ENCODE peak calls at places on chromosomes 5 and 9, in four cellular contexts. One of them, this sample, is unnamed.
A peak's percentile ranks its signal among the peaks of the same experiment; 100 is the strongest.

GRCh38 chr5:126124706-126125345 is 298.4 kb upstream of the GRAMD2B start:
- DNase-seq in AG10803: peak; percentile 23
- DNase-seq in brain microvascular endothelial cell: peak; percentile 42
- DNase-seq in BE2C: no peak
- DNase-seq in this sample: no peak

GRCh38 chr5:159555084-159555483 is 224.8 kb upstream of the IL12B start:
- DNase-seq in AG10803: no peak
- DNase-seq in brain microvascular endothelial cell: no peak
- DNase-seq in BE2C: no peak
- DNase-seq in this sample: no peak

GRCh38 chr5:81164936-81165335 is 68.2 kb upstream of the CKMT2 start:
- DNase-seq in AG10803: peak; percentile 15
- DNase-seq in brain microvascular endothelial cell: peak; percentile 11
- DNase-seq in BE2C: no peak
- DNase-seq in this sample: no peak

GRCh38 chr5:56305001-56305400 is 71.9 kb upstream of the ANKRD55 start:
- DNase-seq in AG10803: peak; percentile 36
- DNase-seq in brain microvascular endothelial cell: no peak
- DNase-seq in BE2C: peak; percentile 76
- DNase-seq in this sample: no peak

GRCh38 chr9:77516781-77517180 is 131.3 kb downstream of the GNA14 start:
- DNase-seq in AG10803: no peak
- DNase-seq in brain microvascular endothelial cell: no peak
- DNase-seq in BE2C: no peak
- DNase-seq in this sample: no peak

GRCh38 chr5:161261693-161262323 is 284.7 kb downstream of the GABRB2 start:
- DNase-seq in AG10803: no peak
- DNase-seq in brain microvascular endothelial cell: no peak
- DNase-seq in BE2C: no peak
- DNase-seq in this sample: no peak

GRCh38 chr5:132756542-132756941 is 9.3 kb downstream of the CCNI2 start:
- DNase-seq in AG10803: no peak
- DNase-seq in brain microvascular endothelial cell: no peak
- DNase-seq in BE2C: no peak
- DNase-seq in this sample: no peak

GRCh38 chr5:174082286-174082685 is 36.8 kb downstream of the NSG2 start:
- DNase-seq in AG10803: no peak
- DNase-seq in brain microvascular endothelial cell: no peak
- DNase-seq in BE2C: peak; percentile 75
- DNase-seq in this sample: no peak

GRCh38 chr5:96626956-96627355 is 35.2 kb upstream of the CAST start:
- DNase-seq in AG10803: peak; percentile 98
- DNase-seq in brain microvascular endothelial cell: peak; percentile 88
- DNase-seq in BE2C: no peak
- DNase-seq in this sample: peak; percentile 95

GRCh38 chr5:111914957-111915356 is 158.0 kb upstream of the NREP start:
- DNase-seq in AG10803: no peak
- DNase-seq in brain microvascular endothelial cell: no peak
- DNase-seq in BE2C: no peak
- DNase-seq in this sample: no peak

GRCh38 chr5:112795342-112795741 is 57.7 kb downstream of the APC start:
- DNase-seq in AG10803: no peak
- DNase-seq in brain microvascular endothelial cell: no peak
- DNase-seq in BE2C: no peak
- DNase-seq in this sample: no peak

GRCh38 chr9:135348076-135348787 is 131.3 kb upstream of the PPP1R26 start:
- DNase-seq in AG10803: no peak
- DNase-seq in brain microvascular endothelial cell: no peak
- DNase-seq in BE2C: no peak
- DNase-seq in this sample: no peak

GRCh38 chr9:96500696-96501660 is 51.0 kb downstream of the HABP4 start:
- DNase-seq in AG10803: peak; percentile 66
- DNase-seq in brain microvascular endothelial cell: peak; percentile 27
- DNase-seq in BE2C: no peak
- DNase-seq in this sample: no peak

GRCh38 chr9:18238752-18239151 is 235.2 kb upstream of the ADAMTSL1 start:
- DNase-seq in AG10803: peak; percentile 62
- DNase-seq in brain microvascular endothelial cell: peak; percentile 15
- DNase-seq in BE2C: no peak
- DNase-seq in this sample: peak; percentile 53

GRCh38 chr5:180639743-180640300 is 9.6 kb downstream of the FLT4 start:
- DNase-seq in AG10803: no peak
- DNase-seq in brain microvascular endothelial cell: no peak
- DNase-seq in BE2C: peak; percentile 7
- DNase-seq in this sample: no peak

GRCh38 chr5:80762573-80762972 is 107.8 kb upstream of the DHFR start:
- DNase-seq in AG10803: no peak
- DNase-seq in brain microvascular endothelial cell: no peak
- DNase-seq in BE2C: no peak
- DNase-seq in this sample: no peak

GRCh38 chr5:57441557-57441956 is 41.1 kb downstream of the ACTBL2 start:
- DNase-seq in AG10803: peak; percentile 99
- DNase-seq in brain microvascular endothelial cell: peak; percentile 99
- DNase-seq in BE2C: peak; percentile 56
- DNase-seq in this sample: peak; percentile 96

GRCh38 chr9:129888085-129888808 is 53.0 kb downstream of the USP20 start:
- DNase-seq in AG10803: no peak
- DNase-seq in brain microvascular endothelial cell: no peak
- DNase-seq in BE2C: no peak
- DNase-seq in this sample: no peak

GRCh38 chr5:149333711-149334443 is 11.4 kb upstream of the GRPEL2 start:
- DNase-seq in AG10803: peak; percentile 35
- DNase-seq in brain microvascular endothelial cell: no peak
- DNase-seq in BE2C: no peak
- DNase-seq in this sample: no peak

GRCh38 chr5:132257131-132258101 is at the start of gene PDLIM4:
- DNase-seq in AG10803: no peak
- DNase-seq in brain microvascular endothelial cell: peak; percentile 17
- DNase-seq in BE2C: peak; percentile 80
- DNase-seq in this sample: no peak

GRCh38 chr9:37027582-37028424 is 6.3 kb downstream of the PAX5 start:
- DNase-seq in AG10803: peak; percentile 60
- DNase-seq in brain microvascular endothelial cell: peak; percentile 88
- DNase-seq in BE2C: peak; percentile 99
- DNase-seq in this sample: peak; percentile 13

GRCh38 chr9:35521708-35522107 is 31.8 kb downstream of the RUSC2 start:
- DNase-seq in AG10803: peak; percentile 85
- DNase-seq in brain microvascular endothelial cell: peak; percentile 54
- DNase-seq in BE2C: no peak
- DNase-seq in this sample: no peak

GRCh38 chr5:154278908-154279307 is 88.4 kb downstream of the GALNT10 start:
- DNase-seq in AG10803: no peak
- DNase-seq in brain microvascular endothelial cell: no peak
- DNase-seq in BE2C: no peak
- DNase-seq in this sample: no peak

GRCh38 chr5:95858023-95858461 is 35.5 kb upstream of the GLRX start:
- DNase-seq in AG10803: peak; percentile 95
- DNase-seq in brain microvascular endothelial cell: peak; percentile 66
- DNase-seq in BE2C: no peak
- DNase-seq in this sample: peak; percentile 78

GRCh38 chr5:141780952-141781730 is 97.1 kb downstream of the PCDH1 start:
- DNase-seq in AG10803: no peak
- DNase-seq in brain microvascular endothelial cell: no peak
- DNase-seq in BE2C: no peak
- DNase-seq in this sample: no peak
- H3K4me3 ChIP-seq in AG10803: no peak overlapping the region
- H3K4me3 ChIP-seq in brain microvascular endothelial cell: no peak overlapping the region
- H3K4me3 ChIP-seq in BE2C: no peak overlapping the region
- H3K4me3 ChIP-seq in this sample: no peak overlapping the region

DNA sequence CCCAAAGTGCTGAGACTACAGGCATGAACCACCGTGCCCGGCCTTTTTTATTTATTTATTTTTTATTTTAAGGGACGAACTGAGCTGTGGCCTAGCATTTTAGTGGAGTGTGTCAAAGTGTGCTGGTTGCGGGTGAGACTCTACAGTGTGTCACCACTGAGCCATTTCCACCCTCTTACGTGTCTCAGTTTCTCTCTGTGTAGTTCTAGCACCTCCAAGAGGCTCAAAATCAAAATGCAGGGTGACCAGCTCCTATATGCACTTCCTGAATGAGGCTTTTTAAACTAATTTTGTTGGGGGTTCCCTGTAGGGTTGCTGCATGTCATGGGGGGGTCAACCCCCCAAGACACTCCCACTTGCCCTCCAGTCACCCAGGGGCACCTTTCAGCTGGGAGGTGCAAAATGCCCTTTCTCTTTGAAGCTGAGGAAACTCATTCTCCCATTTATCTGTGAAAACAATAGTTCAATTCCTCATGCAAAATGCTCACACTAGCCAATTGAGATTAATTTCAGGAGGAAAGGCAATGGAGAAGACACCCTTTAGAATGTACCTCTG is 69.3 kb downstream of the COL15A1 start:
- DNase-seq in AG10803: no peak
- DNase-seq in brain microvascular endothelial cell: no peak
- DNase-seq in BE2C: no peak
- DNase-seq in this sample: no peak
- TF ChIP-seq CTCF in AG10803: no peak
- TF ChIP-seq CTCF in brain microvascular endothelial cell: peak; percentile 11
- TF ChIP-seq CTCF in BE2C: peak; percentile 5
- TF ChIP-seq CTCF in this sample: peak; percentile 10

GRCh38 chr5:129465945-129466344 is 5.8 kb downstream of the ADAMTS19 start:
- DNase-seq in AG10803: no peak
- DNase-seq in brain microvascular endothelial cell: no peak
- DNase-seq in BE2C: no peak
- DNase-seq in this sample: no peak

GRCh38 chr5:129460121-129460950 is at the start of gene ADAMTS19:
- DNase-seq in AG10803: no peak
- DNase-seq in brain microvascular endothelial cell: peak; percentile 40
- DNase-seq in BE2C: peak; percentile 85
- DNase-seq in this sample: no peak

GRCh38 chr5:129459485-129460120 is 495 bp upstream of the ADAMTS19 start:
- DNase-seq in AG10803: peak; percentile 0
- DNase-seq in brain microvascular endothelial cell: peak; percentile 7
- DNase-seq in BE2C: no peak
- DNase-seq in this sample: no peak

GRCh38 chr5:129460951-129461815 is 1.1 kb downstream of the ADAMTS19 start:
- DNase-seq in AG10803: no peak
- DNase-seq in brain microvascular endothelial cell: no peak
- DNase-seq in BE2C: peak; percentile 87
- DNase-seq in this sample: no peak

DNA sequence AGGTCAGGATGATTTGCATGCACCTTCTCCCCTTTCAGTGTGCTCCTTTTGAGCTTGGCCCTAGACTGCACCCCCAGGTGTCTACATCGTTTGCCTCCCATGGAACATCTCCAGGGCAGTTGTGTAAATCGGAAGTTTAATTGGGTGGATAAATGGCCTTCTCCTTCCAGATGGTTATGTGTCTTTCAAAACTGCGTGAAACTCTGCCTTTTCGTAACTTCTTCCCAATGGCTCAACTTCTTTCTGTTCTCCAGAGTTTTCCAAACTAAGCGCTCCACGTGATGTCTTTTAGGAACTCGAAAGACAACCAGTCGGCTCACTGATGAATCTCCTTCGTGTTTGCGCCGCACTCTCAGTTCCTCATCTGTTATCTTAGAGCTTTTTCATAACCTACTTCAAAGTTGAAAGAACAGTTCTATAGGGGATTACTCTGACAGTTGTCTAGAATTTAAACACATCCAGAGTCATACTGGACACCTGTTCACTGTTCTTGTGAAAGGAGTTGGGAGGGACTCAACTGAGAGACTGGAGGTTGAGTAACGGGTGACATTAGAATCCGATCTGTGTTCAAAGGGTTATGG is 1.8 kb downstream of the ADAMTS19 start:
- DNase-seq in AG10803: no peak
- DNase-seq in brain microvascular endothelial cell: no peak
- DNase-seq in BE2C: no peak
- DNase-seq in this sample: no peak
- H3K4me3 ChIP-seq in AG10803: no peak overlapping the region
- H3K4me3 ChIP-seq in brain microvascular endothelial cell: peak overlapping the region; percentile 30
- H3K4me3 ChIP-seq in BE2C: peak overlapping the region; percentile 99
- H3K4me3 ChIP-seq in this sample: no peak overlapping the region

GRCh38 chr9:112360047-112360804 is 19.7 kb upstream of the HSDL2 start:
- DNase-seq in AG10803: peak; percentile 51
- DNase-seq in brain microvascular endothelial cell: no peak
- DNase-seq in BE2C: no peak
- DNase-seq in this sample: peak; percentile 27

GRCh38 chr9:112367465-112367864 is 12.4 kb upstream of the HSDL2 start:
- DNase-seq in AG10803: no peak
- DNase-seq in brain microvascular endothelial cell: no peak
- DNase-seq in BE2C: no peak
- DNase-seq in this sample: no peak

GRCh38 chr9:112366591-112366990 is 13.3 kb upstream of the HSDL2 start:
- DNase-seq in AG10803: no peak
- DNase-seq in brain microvascular endothelial cell: no peak
- DNase-seq in BE2C: no peak
- DNase-seq in this sample: no peak

DNA sequence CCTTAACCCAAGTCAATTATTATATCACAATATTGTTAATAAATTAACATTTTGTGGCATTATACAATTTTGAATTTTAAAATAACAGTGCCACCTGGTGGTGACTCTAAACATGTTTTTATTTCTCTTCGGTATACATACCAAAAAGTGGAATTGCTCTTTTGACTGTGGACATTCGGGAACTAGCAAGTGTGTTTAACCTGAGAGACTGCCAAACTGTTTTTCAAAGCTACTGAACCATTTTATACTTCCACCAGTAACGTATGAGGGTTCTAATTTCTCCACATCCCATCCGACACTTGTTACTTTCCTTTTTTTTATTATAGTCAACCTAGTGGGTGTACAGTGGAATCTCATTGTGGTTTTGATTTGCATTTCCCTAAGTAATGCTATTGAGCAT is 18.3 kb upstream of the HSDL2 start:
- DNase-seq in AG10803: peak; percentile 49
- DNase-seq in brain microvascular endothelial cell: no peak
- DNase-seq in BE2C: no peak
- DNase-seq in this sample: no peak
- TF ChIP-seq CTCF in AG10803: peak; percentile 56
- TF ChIP-seq CTCF in brain microvascular endothelial cell: no peak
- TF ChIP-seq CTCF in BE2C: peak; percentile 33
- TF ChIP-seq CTCF in this sample: peak; percentile 16

DNA sequence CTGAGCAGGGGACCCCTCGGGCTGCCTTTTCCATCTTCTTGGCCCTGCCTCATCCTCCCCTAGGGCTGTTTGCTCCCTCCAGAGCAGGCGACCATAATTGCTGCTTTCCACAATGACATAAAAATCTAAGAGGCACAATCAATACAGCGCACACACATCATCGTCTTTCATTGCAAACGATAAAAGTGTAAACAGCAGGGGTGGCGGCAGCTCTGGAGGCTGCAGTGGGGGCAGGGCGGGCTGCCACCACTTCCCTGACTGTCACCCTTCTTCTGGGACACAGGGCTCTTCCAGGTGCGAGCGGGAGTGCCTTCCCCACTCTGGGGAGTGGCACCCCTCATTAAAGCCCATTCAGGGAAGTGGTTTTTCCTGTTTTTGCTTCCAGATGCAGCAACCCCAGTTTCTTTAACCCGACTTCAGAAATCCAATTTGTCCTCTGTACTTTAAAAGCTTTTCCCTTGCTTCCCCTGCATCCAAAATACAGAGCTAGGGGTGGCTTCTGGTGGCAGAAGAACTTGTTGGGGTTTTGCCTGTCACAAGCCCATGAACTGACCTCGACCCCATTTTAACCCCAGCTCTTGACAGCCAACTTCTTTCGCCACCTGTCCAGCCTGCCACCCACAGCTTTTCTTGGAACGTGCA is 45.7 kb downstream of the TSPAN17 start:
- DNase-seq in AG10803: no peak
- DNase-seq in brain microvascular endothelial cell: no peak
- DNase-seq in BE2C: no peak
- DNase-seq in this sample: no peak
- H3K4me3 ChIP-seq in AG10803: no peak overlapping the region
- H3K4me3 ChIP-seq in brain microvascular endothelial cell: no peak overlapping the region
- H3K4me3 ChIP-seq in BE2C: no peak overlapping the region
- H3K4me3 ChIP-seq in this sample: no peak overlapping the region

This sample was measured in AG09309.